ENCODE peak calls at places on chromosomes 11 and 22, in eight cellular contexts. L is NCI-H1436 treated with DMSO at 0.1 percent for 48 hours; B is activated CD4-positive, alpha-beta T cell treated with anti-CD3 and anti-CD28 coated beads for 48 hours; X is CD4-positive, alpha-beta memory T cell; I is HuH-7; N is activated T-helper 1 cell treated with Interleukin-2 at 50 U/mL for 16 hours; Q is Calu3; K is neural progenitor cell. U is an unnamed sample.

GRCh38 chr11:79294845-79295520 is 145.8 kb downstream of the TENM4 start:
- DNase-seq in K (peak; percentile 10), Q (no peak), I (no peak), L (no peak), B (no peak), X (no peak), N (no peak), U (no peak)

GRCh38 chr11:123838659-123839058 is 32.5 kb upstream of the OR6M1 start:
- DNase-seq in L (no peak), X (no peak), N (no peak), B (no peak), I (no peak), Q (no peak), K (no peak), U (no peak)

GRCh38 chr11:119584193-119585037 is 144.6 kb downstream of the NECTIN1 start:
- DNase-seq in I (no peak), Q (peak; percentile 38), K (peak; percentile 95), X (no peak), N (no peak), B (peak; percentile 8), L (peak; percentile 38), U (no peak)

GRCh38 chr11:64853709-64854108 is 9.3 kb upstream of the CDC42BPG start:
- DNase-seq in B (no peak), L (no peak), N (no peak), Q (no peak), K (no peak), I (no peak), X (peak; percentile 57), U (no peak)

GRCh38 chr11:134792677-134793076 is 380.6 kb upstream of the B3GAT1 start:
- DNase-seq in L (no peak), X (no peak), B (no peak), I (no peak), N (no peak), Q (no peak), K (peak; percentile 73), U (no peak)

GRCh38 chr11:132779487-132779886 is 752.8 kb downstream of the OPCML start:
- DNase-seq in N (no peak), Q (no peak), X (no peak), I (no peak), K (peak; percentile 54), L (no peak), B (no peak), U (no peak)

GRCh38 chr11:1453611-1454386 is 32.8 kb downstream of the MOB2 start:
- DNase-seq in I (peak; percentile 56), N (no peak), Q (peak; percentile 44), K (peak; percentile 73), L (no peak), B (peak; percentile 58), X (peak; percentile 44), U (peak; percentile 25)

GRCh38 chr11:60064115-60064514 is 7.7 kb downstream of the MS4A3 start:
- DNase-seq in Q (no peak), N (no peak), K (no peak), B (no peak), I (no peak), L (no peak), X (no peak), U (no peak)

GRCh38 chr11:82790723-82791487 is 57.2 kb upstream of the FAM181B start:
- DNase-seq in Q (no peak), B (no peak), I (no peak), X (no peak), L (no peak), K (no peak), N (no peak), U (no peak)

GRCh38 chr11:90407350-90407749 is 184.5 kb upstream of the CHORDC1 start:
- DNase-seq in K (no peak), L (no peak), X (no peak), N (no peak), B (no peak), I (no peak), Q (no peak), U (no peak)

GRCh38 chr22:32353840-32354239 is 3.8 kb upstream of the RFPL3 start:
- DNase-seq in X (no peak), N (no peak), L (no peak), Q (no peak), I (no peak), K (no peak), B (no peak), U (no peak)

GRCh38 chr11:68840661-68841653 is 759 bp downstream of the CPT1A start:
- DNase-seq in L (no peak), B (peak; percentile 38), K (peak; percentile 34), I (peak; percentile 92), X (no peak), Q (peak; percentile 52), N (no peak), U (no peak)

GRCh38 chr11:130209128-130209932 is 49.7 kb downstream of the ST14 start:
- DNase-seq in I (peak; percentile 4), X (no peak), L (no peak), Q (no peak), K (no peak), N (no peak), B (no peak), U (no peak)

GRCh38 chr11:112343368-112344039 is 82.8 kb upstream of the PLET1 start:
- DNase-seq in K (no peak), B (no peak), N (no peak), X (no peak), Q (no peak), L (no peak), I (no peak), U (no peak)

GRCh38 chr22:22721681-22722309 is 77.4 kb downstream of the GGTLC2 start:
- DNase-seq in B (peak; percentile 78), I (no peak), K (no peak), L (no peak), N (no peak), Q (no peak), X (no peak), U (no peak)

GRCh38 chr11:129115652-129116585 is 76.2 kb downstream of the ARHGAP32 start:
- DNase-seq in N (no peak), K (no peak), X (no peak), Q (no peak), L (no peak), B (no peak), I (peak; percentile 6), U (no peak)

GRCh38 chr11:128667873-128668272 is 26.0 kb upstream of the FLI1 start:
- DNase-seq in K (no peak), B (no peak), X (no peak), Q (no peak), N (no peak), L (no peak), I (no peak), U (no peak)

GRCh38 chr22:43681724-43682360 is 130.3 kb downstream of the EFCAB6 start:
- DNase-seq in L (no peak), N (no peak), K (no peak), X (no peak), I (no peak), Q (no peak), B (no peak), U (no peak)

GRCh38 chr11:8336356-8337114 is 72.9 kb upstream of the LMO1 start:
- DNase-seq in L (no peak), X (no peak), K (no peak), B (no peak), I (no peak), Q (no peak), N (no peak), U (no peak)

GRCh38 chr11:102109896-102110760 is at the start of gene YAP1:
- DNase-seq in L (no peak), B (peak; percentile 79), I (peak; percentile 52), K (peak; percentile 95), X (peak; percentile 61), N (peak; percentile 40), Q (peak; percentile 85), U (peak; percentile 14)

GRCh38 chr22:46792061-46792796 is 29.8 kb downstream of the TBC1D22A start:
- DNase-seq in Q (no peak), K (no peak), L (no peak), N (no peak), I (no peak), X (no peak), B (no peak), U (no peak)

GRCh38 chr11:30196400-30197206 is 34.2 kb upstream of the FSHB start:
- DNase-seq in K (peak; percentile 80), X (peak; percentile 14), Q (peak; percentile 67), I (peak; percentile 48), L (no peak), N (no peak), B (peak; percentile 61), U (no peak)

GRCh38 chr11:62245271-62245753 is 3.3 kb downstream of the SCGB1D2 start:
- DNase-seq in Q (peak; percentile 24), L (no peak), B (peak; percentile 33), X (no peak), K (peak; percentile 72), N (no peak), I (peak; percentile 19), U (no peak)

GRCh38 chr11:450809-451451 is 851 bp downstream of the PTDSS2 start:
- DNase-seq in L (no peak), B (peak; percentile 80), N (peak; percentile 67), Q (peak; percentile 74), I (peak; percentile 66), K (peak; percentile 85), X (peak; percentile 82), U (peak; percentile 70)